ENCODE peak calls at places on chromosome 17, in six cellular contexts. One of them, this sample, is unnamed.

GRCh38 chr17:44349553-44350070 is 4.5 kb downstream of the GRN start:
- DNase-seq in heart right ventricle: no peak
- DNase-seq in neural crest cell: no peak
- DNase-seq in Peyer's patch: no peak
- DNase-seq in DND-41: no peak
- DNase-seq in AG04450: no peak
- DNase-seq in this sample: no peak

GRCh38 chr17:27471321-27472269 is 15.3 kb downstream of the KSR1 start:
- DNase-seq in heart right ventricle: no peak
- DNase-seq in neural crest cell: no peak
- DNase-seq in Peyer's patch: no peak
- DNase-seq in DND-41: no peak
- DNase-seq in AG04450: no peak
- DNase-seq in this sample: peak; percentile 96

GRCh38 chr17:79338589-79338988 is 264.0 kb downstream of the ENGASE start:
- DNase-seq in heart right ventricle: no peak
- DNase-seq in neural crest cell: no peak
- DNase-seq in Peyer's patch: no peak
- DNase-seq in DND-41: no peak
- DNase-seq in AG04450: no peak
- DNase-seq in this sample: no peak

GRCh38 chr17:43547659-43548256 is 1.6 kb upstream of the ETV4 start:
- DNase-seq in heart right ventricle: no peak
- DNase-seq in neural crest cell: no peak
- DNase-seq in Peyer's patch: no peak
- DNase-seq in DND-41: no peak
- DNase-seq in AG04450: no peak
- DNase-seq in this sample: no peak

GRCh38 chr17:72380120-72380519 is 259.3 kb downstream of the SOX9 start:
- DNase-seq in heart right ventricle: no peak
- DNase-seq in neural crest cell: no peak
- DNase-seq in Peyer's patch: no peak
- DNase-seq in DND-41: no peak
- DNase-seq in AG04450: no peak
- DNase-seq in this sample: no peak

GRCh38 chr17:50546701-50547034 is 306 bp upstream of the SPATA20 start:
- DNase-seq in heart right ventricle: no peak
- DNase-seq in neural crest cell: no peak
- DNase-seq in Peyer's patch: no peak
- DNase-seq in DND-41: no peak
- DNase-seq in AG04450: no peak
- DNase-seq in this sample: no peak

GRCh38 chr17:71914042-71914441 is 206.8 kb upstream of the SOX9 start:
- DNase-seq in heart right ventricle: no peak
- DNase-seq in neural crest cell: no peak
- DNase-seq in Peyer's patch: no peak
- DNase-seq in DND-41: no peak
- DNase-seq in AG04450: no peak
- DNase-seq in this sample: no peak

GRCh38 chr17:8119575-8120519 is 1.5 kb upstream of the ALOXE3 start:
- DNase-seq in heart right ventricle: peak; percentile 80
- DNase-seq in neural crest cell: peak; percentile 96
- DNase-seq in Peyer's patch: peak; percentile 72
- DNase-seq in DND-41: peak; percentile 90
- DNase-seq in AG04450: peak; percentile 83
- DNase-seq in this sample: peak; percentile 96

GRCh38 chr17:19317359-19318095 is 45.0 kb downstream of the B9D1 start:
- DNase-seq in heart right ventricle: peak; percentile 89
- DNase-seq in neural crest cell: peak; percentile 84
- DNase-seq in Peyer's patch: peak; percentile 83
- DNase-seq in DND-41: peak; percentile 14
- DNase-seq in AG04450: peak; percentile 21
- DNase-seq in this sample: no peak
- TF ChIP-seq CTCF in heart right ventricle: peak; percentile 40
- TF ChIP-seq CTCF in neural crest cell: no peak
- TF ChIP-seq CTCF in Peyer's patch: no peak
- TF ChIP-seq CTCF in DND-41: peak; percentile 31
- TF ChIP-seq CTCF in AG04450: no peak
- TF ChIP-seq CTCF in this sample: no peak

GRCh38 chr17:66918896-66919295 is 45.6 kb upstream of the CACNG4 start:
- DNase-seq in heart right ventricle: no peak
- DNase-seq in neural crest cell: no peak
- DNase-seq in Peyer's patch: no peak
- DNase-seq in DND-41: no peak
- DNase-seq in AG04450: no peak
- DNase-seq in this sample: no peak

GRCh38 chr17:66916946-66917345 is 47.6 kb upstream of the CACNG4 start:
- DNase-seq in heart right ventricle: no peak
- DNase-seq in neural crest cell: no peak
- DNase-seq in Peyer's patch: no peak
- DNase-seq in DND-41: no peak
- DNase-seq in AG04450: no peak
- DNase-seq in this sample: no peak

GRCh38 chr17:66910651-66911285 is 53.7 kb upstream of the CACNG4 start:
- DNase-seq in heart right ventricle: no peak
- DNase-seq in neural crest cell: no peak
- DNase-seq in Peyer's patch: no peak
- DNase-seq in DND-41: no peak
- DNase-seq in AG04450: no peak
- DNase-seq in this sample: no peak

GRCh38 chr17:66915792-66916191 is 48.7 kb upstream of the CACNG4 start:
- DNase-seq in heart right ventricle: no peak
- DNase-seq in neural crest cell: no peak
- DNase-seq in Peyer's patch: no peak
- DNase-seq in DND-41: no peak
- DNase-seq in AG04450: no peak
- DNase-seq in this sample: no peak

DNA sequence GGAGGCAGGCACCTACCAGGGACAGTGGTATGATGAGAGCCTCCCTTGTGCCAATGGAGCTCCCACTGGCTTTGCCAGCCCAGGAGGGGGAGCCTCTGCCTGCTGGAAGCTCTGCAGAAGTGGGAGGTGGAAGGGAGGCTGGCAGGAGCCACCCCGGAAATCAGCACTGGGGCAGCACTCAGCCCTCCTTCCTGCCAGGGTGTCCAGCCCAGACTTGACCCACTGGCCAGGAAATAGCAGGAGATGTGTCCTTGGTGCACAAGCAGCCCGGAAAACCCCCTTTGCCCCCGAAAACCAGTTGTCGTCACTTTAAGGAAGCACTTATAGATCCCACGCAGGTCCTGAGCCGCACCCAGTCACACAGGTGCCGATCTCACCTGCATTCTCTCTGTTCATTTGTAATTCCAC is 49.3 kb upstream of the CACNG4 start:
- DNase-seq in heart right ventricle: no peak
- DNase-seq in neural crest cell: no peak
- DNase-seq in Peyer's patch: peak; percentile 60
- DNase-seq in DND-41: no peak
- DNase-seq in AG04450: no peak
- DNase-seq in this sample: no peak
- TF ChIP-seq CTCF in heart right ventricle: peak; percentile 26
- TF ChIP-seq CTCF in neural crest cell: no peak
- TF ChIP-seq CTCF in Peyer's patch: no peak
- TF ChIP-seq CTCF in DND-41: peak; percentile 30
- TF ChIP-seq CTCF in AG04450: peak; percentile 41
- TF ChIP-seq CTCF in this sample: no peak

DNA sequence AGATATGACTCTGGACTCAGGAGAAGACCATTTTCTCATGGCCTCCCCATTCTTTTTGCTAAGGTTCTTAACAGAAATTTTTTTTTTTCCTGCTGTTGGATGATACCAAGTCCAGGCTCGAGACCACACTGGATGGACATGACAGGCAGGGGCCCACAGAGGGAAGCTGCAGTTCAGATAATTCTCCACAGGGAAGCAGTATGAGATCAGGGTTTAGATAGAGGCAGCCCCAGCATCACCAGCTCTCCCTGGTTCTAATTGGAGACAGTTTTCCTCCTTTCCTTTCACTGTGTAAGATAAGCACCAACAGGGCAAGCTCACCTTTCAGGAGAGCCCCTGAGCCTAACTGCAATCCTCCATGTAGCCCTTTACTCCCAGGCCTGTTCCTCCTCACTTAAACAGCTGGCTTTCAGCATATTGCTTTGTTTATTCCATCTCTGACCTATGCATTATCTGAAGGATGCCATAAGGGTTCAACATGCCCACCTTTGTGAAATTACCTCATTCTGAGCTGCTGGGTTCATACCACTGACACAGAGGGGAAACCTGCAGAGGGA is 108.1 kb downstream of the SNX11 start:
- DNase-seq in heart right ventricle: no peak
- DNase-seq in neural crest cell: peak; percentile 18
- DNase-seq in Peyer's patch: peak; percentile 50
- DNase-seq in DND-41: no peak
- DNase-seq in AG04450: no peak
- DNase-seq in this sample: no peak
- TF ChIP-seq CTCF in heart right ventricle: peak; percentile 49
- TF ChIP-seq CTCF in neural crest cell: peak; percentile 71
- TF ChIP-seq CTCF in Peyer's patch: no peak
- TF ChIP-seq CTCF in DND-41: peak; percentile 16
- TF ChIP-seq CTCF in AG04450: peak; percentile 46
- TF ChIP-seq CTCF in this sample: no peak

GRCh38 chr17:82920150-82920549 is 80.3 kb upstream of the ZNF750 start:
- DNase-seq in heart right ventricle: no peak
- DNase-seq in neural crest cell: no peak
- DNase-seq in Peyer's patch: no peak
- DNase-seq in DND-41: no peak
- DNase-seq in AG04450: no peak
- DNase-seq in this sample: no peak
- TF ChIP-seq CTCF in heart right ventricle: no peak
- TF ChIP-seq CTCF in neural crest cell: no peak
- TF ChIP-seq CTCF in Peyer's patch: no peak
- TF ChIP-seq CTCF in DND-41: no peak
- TF ChIP-seq CTCF in AG04450: no peak
- TF ChIP-seq CTCF in this sample: no peak

DNA sequence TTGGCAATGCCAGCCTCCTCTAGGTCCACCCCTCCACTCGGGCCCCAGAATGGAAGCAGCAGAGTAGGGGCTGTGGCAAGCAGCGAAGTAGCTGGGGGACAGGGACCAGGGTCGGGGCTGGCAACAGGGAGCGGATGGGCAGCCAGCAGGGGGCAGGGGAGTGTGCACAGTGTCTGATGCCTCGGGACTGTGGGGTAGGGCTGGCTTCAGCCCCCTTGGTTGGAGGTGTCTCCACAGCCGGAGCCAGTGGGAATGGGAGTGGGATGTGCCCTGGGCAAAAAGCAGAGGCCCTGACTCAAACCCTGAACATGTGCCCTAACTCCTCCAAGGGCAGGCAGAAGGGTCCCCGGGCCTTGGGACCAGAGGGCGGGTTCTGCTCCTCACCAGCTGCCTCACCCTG is 18.5 kb upstream of the ARHGAP27 start:
- DNase-seq in heart right ventricle: no peak
- DNase-seq in neural crest cell: no peak
- DNase-seq in Peyer's patch: no peak
- DNase-seq in DND-41: no peak
- DNase-seq in AG04450: no peak
- DNase-seq in this sample: no peak
- TF ChIP-seq CTCF in heart right ventricle: no peak
- TF ChIP-seq CTCF in neural crest cell: no peak
- TF ChIP-seq CTCF in Peyer's patch: no peak
- TF ChIP-seq CTCF in DND-41: peak; percentile 26
- TF ChIP-seq CTCF in AG04450: peak; percentile 8
- TF ChIP-seq CTCF in this sample: no peak

GRCh38 chr17:21214015-21214776 is at the start of gene TMEM11:
- DNase-seq in heart right ventricle: peak; percentile 95
- DNase-seq in neural crest cell: peak; percentile 90
- DNase-seq in Peyer's patch: peak; percentile 97
- DNase-seq in DND-41: peak; percentile 94
- DNase-seq in AG04450: peak; percentile 87
- DNase-seq in this sample: peak; percentile 96
- TF ChIP-seq CTCF in heart right ventricle: peak; percentile 8
- TF ChIP-seq CTCF in neural crest cell: peak; percentile 26
- TF ChIP-seq CTCF in Peyer's patch: no peak
- TF ChIP-seq CTCF in DND-41: no peak
- TF ChIP-seq CTCF in AG04450: no peak
- TF ChIP-seq CTCF in this sample: no peak

DNA sequence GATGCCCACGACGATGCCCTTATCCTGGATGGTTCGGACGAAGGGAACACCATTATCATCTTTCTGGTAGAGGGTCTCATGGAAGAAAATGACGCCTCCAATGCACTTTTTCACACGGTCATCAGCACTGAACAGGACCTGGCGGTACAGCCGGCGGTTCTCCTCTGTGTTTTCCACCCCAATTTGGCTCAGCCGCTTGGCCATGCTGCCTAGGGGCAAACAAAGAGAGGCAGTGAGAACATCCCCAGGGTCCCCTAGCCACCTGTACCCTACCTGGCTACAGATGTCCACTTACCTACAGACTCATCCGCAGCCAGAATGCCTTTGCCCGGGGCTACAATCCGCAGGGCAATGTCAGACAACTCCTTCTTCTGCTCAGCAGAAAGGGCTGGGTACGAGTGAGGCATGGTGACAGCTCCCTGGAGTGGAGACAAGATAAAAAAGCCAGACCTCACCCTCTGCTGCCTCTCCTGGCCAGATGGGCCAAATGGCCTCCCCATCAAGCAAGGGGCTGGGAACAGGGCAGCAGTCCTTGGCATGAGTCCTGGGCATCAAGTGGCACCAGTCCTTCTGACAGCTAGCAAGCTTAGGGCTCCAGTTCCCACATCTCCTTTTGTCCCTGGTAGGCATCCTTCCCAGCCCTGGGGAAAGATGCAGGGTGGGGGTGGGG is 1.4 kb downstream of the ALDOC start:
- DNase-seq in heart right ventricle: peak; percentile 88
- DNase-seq in neural crest cell: no peak
- DNase-seq in Peyer's patch: no peak
- DNase-seq in DND-41: no peak
- DNase-seq in AG04450: no peak
- DNase-seq in this sample: peak; percentile 14
- TF ChIP-seq CTCF in heart right ventricle: peak; percentile 26
- TF ChIP-seq CTCF in neural crest cell: no peak
- TF ChIP-seq CTCF in Peyer's patch: no peak
- TF ChIP-seq CTCF in DND-41: peak; percentile 10
- TF ChIP-seq CTCF in AG04450: no peak
- TF ChIP-seq CTCF in this sample: no peak